ENCODE peak calls at places on chromosomes 7 and 10, in nine cellular contexts. G is Caco-2; F is dorsolateral prefrontal cortex; O is RWPE2; D is fibroblast of the aortic adventitia; X is BE2C; N is neural progenitor cell; Y is heart right ventricle; Q is activated CD8-positive, alpha-beta T cell treated with anti-CD3 and anti-CD28 coated beads for 36 hours. M is an unnamed sample.

GRCh38 chr7:35551682-35552081 is 143.3 kb downstream of the HERPUD2 start:
- DNase-seq in G (no peak), F (no peak), O (no peak), D (no peak), X (no peak), N (no peak), Y (no peak), Q (no peak), M (no peak)

GRCh38 chr10:131076341-131076740 is 235.2 kb downstream of the TCERG1L start:
- DNase-seq in G (no peak), F (no peak), O (no peak), D (no peak), X (no peak), N (no peak), Y (no peak), Q (no peak), M (no peak)

GRCh38 chr7:47635091-47636090 is 53.5 kb upstream of the TNS3 start:
- DNase-seq in G (peak; percentile 66), F (no peak), O (peak; percentile 74), D (no peak), X (no peak), N (peak; percentile 62), Y (peak; percentile 46), Q (no peak), M (no peak)

GRCh38 chr10:61000769-61001730 is 57.1 kb upstream of the RHOBTB1 start:
- DNase-seq in G (peak; percentile 77), F (peak; percentile 56), O (no peak), D (no peak), X (peak; percentile 31), N (peak; percentile 84), Y (peak; percentile 17), Q (peak; percentile 9), M (peak; percentile 33)

GRCh38 chr7:52569151-52569550 is 466.3 kb upstream of the POM121L12 start:
- DNase-seq in G (no peak), F (no peak), O (no peak), D (no peak), X (no peak), N (no peak), Y (no peak), Q (no peak), M (no peak)

GRCh38 chr10:112336556-112337201 is 37.2 kb upstream of the ACSL5 start:
- DNase-seq in G (no peak), F (no peak), O (no peak), D (peak; percentile 17), X (no peak), N (no peak), Y (no peak), Q (no peak), M (no peak)

GRCh38 chr10:88314362-88314761 is 268.8 kb downstream of the RNLS start:
- DNase-seq in G (no peak), F (no peak), O (no peak), D (no peak), X (no peak), N (no peak), Y (no peak), Q (no peak), M (no peak)

GRCh38 chr10:120455004-120455403 is 2.0 kb upstream of the PLPP4 start:
- DNase-seq in G (no peak), F (no peak), O (no peak), D (no peak), X (no peak), N (no peak), Y (no peak), Q (no peak), M (no peak)

GRCh38 chr7:108001759-108002725 is 919 bp downstream of the LAMB1 start:
- DNase-seq in G (no peak), F (no peak), O (no peak), D (peak; percentile 53), X (peak; percentile 84), N (peak; percentile 48), Y (peak; percentile 35), Q (no peak), M (peak; percentile 35)

GRCh38 chr7:79504607-79505389 is 51.3 kb upstream of the MAGI2 start:
- DNase-seq in G (peak; percentile 74), F (no peak), O (no peak), D (no peak), X (no peak), N (peak; percentile 51), Y (no peak), Q (no peak), M (no peak)

GRCh38 chr10:120614685-120615084 is 157.7 kb downstream of the PLPP4 start:
- DNase-seq in G (no peak), F (no peak), O (no peak), D (peak; percentile 53), X (no peak), N (no peak), Y (no peak), Q (no peak), M (no peak)

GRCh38 chr7:26930201-26930600 is 65.8 kb upstream of the SKAP2 start:
- DNase-seq in G (no peak), F (no peak), O (no peak), D (peak; percentile 10), X (no peak), N (no peak), Y (no peak), Q (no peak), M (no peak)

GRCh38 chr10:63456437-63457210 is 9.2 kb downstream of the JMJD1C start:
- DNase-seq in G (no peak), F (no peak), O (no peak), D (peak; percentile 77), X (no peak), N (no peak), Y (no peak), Q (no peak), M (no peak)

GRCh38 chr7:52006674-52007073 is 690.1 kb upstream of the COBL start:
- DNase-seq in G (no peak), F (no peak), O (no peak), D (no peak), X (no peak), N (no peak), Y (no peak), Q (no peak), M (no peak)

GRCh38 chr10:68423522-68423921 is 16.4 kb upstream of the RUFY2 start:
- DNase-seq in G (no peak), F (no peak), O (no peak), D (no peak), X (no peak), N (no peak), Y (no peak), Q (peak; percentile 73), M (no peak)

GRCh38 chr7:11203688-11204087 is 230.0 kb downstream of the PHF14 start:
- DNase-seq in G (no peak), F (no peak), O (no peak), D (no peak), X (no peak), N (no peak), Y (peak; percentile 40), Q (no peak), M (no peak)

GRCh38 chr10:91077549-91078017 is 142.9 kb upstream of the PCGF5 start:
- DNase-seq in G (no peak), F (peak; percentile 35), O (no peak), D (peak; percentile 19), X (peak; percentile 92), N (no peak), Y (peak; percentile 80), Q (no peak), M (no peak)

GRCh38 chr7:75915416-75916156 is 631 bp downstream of the POR start:
- DNase-seq in G (no peak), F (no peak), O (no peak), D (peak; percentile 30), X (no peak), N (peak; percentile 20), Y (peak; percentile 24), Q (peak; percentile 41), M (peak; percentile 60)

GRCh38 chr7:67738-68395 is 124.5 kb upstream of the FAM20C start:
- DNase-seq in G (no peak), F (no peak), O (peak; percentile 29), D (peak; percentile 5), X (no peak), N (peak; percentile 38), Y (no peak), Q (peak; percentile 26), M (no peak)
- TF ChIP-seq CTCF in G (no peak), F (no peak), O (peak; percentile 11), D (peak; percentile 8), X (no peak), N (peak; percentile 22), Y (no peak), Q (no peak), M (no peak)

GRCh38 chr7:19963695-19964094 is 190.3 kb upstream of the TMEM196 start:
- DNase-seq in G (no peak), F (no peak), O (no peak), D (peak; percentile 48), X (no peak), N (no peak), Y (no peak), Q (no peak), M (no peak)
- TF ChIP-seq CTCF in G (no peak), F (no peak), O (no peak), D (no peak), X (no peak), N (no peak), Y (no peak), Q (no peak), M (no peak)

DNA sequence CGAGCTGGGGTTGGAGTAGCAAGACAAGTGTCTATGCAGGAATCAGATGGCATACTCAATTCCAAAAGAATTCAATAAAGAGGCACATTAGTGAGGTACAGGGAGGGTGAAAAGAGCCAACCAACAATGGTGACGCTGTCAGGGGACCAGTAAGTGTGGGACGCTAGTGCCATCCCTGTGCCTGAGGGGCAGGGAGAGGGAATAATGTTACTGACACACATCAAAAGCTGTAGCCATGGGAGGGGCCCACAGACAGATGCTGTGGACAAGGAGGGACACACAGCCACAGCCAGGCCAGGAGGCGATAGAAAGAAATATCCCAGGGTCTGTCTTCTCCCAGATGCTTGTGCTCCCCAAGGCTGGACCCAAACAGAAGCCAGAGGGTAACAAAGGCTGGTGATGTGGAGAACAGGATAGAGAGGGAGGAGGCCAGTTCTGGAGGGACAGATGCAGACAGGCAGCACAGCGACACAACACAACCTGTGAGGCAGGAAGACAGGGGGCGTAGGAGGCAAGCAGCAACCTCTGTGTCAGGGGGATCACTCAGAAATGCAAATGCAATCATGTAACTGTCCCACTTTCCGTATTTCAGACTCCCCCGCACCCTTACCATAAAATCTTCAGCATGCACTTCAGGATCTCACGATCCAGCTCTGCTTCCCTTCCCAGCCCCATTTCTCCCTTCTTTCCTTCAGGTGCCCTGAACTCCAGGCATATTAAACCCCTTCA is 240.5 kb upstream of the FZD8 start:
- DNase-seq in G (no peak), F (no peak), O (no peak), D (no peak), X (no peak), N (peak; percentile 59), Y (no peak), Q (no peak), M (no peak)
- TF ChIP-seq CTCF in G (no peak), F (no peak), O (no peak), D (no peak), X (peak; percentile 6), N (peak; percentile 46), Y (no peak), Q (no peak), M (no peak)

DNA sequence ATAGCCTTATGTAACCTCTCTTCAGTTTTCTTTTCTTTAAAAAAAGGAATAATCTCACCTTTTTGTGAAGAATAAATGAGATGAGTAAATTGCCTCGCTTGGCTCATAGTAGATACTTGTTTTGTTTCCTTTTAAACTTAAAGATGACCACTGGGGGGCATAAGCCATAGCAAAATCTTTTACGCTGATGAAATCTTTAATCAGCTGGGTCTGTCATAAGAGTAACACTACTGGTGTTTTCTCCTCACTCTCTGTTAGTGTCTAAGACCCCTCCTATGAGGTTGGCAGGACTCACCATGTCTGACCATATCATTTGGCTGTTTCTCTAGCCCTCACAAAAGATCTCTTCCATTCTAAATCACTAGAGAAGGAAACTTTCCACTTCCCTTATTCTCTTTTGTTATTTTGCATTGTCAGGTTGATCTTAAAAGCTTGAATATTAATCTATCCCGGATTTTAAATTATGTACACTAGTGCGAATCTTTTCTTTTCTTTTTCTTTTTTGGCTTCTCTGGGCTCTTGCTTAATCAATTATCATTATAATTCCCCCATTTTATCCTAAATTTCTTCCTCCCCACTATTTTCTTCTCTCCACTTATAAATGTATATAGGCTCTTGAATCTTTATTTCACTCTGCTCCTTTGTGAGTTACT is 12.5 kb downstream of the STAG3 start:
- DNase-seq in G (no peak), F (no peak), O (no peak), D (peak; percentile 80), X (no peak), N (no peak), Y (no peak), Q (no peak), M (peak; percentile 38)
- TF ChIP-seq CTCF in G (peak; percentile 52), F (peak; percentile 15), O (peak; percentile 63), D (peak; percentile 55), X (peak; percentile 51), N (peak; percentile 28), Y (peak; percentile 38), Q (peak; percentile 70), M (peak; percentile 55)

M was measured in GM13977.